ENCODE peak calls at places on chromosomes 12 and 14, in five cellular contexts. C, G, Z, L and O are unnamed samples.

GRCh38 chr12:132248439-132249157 is 80.8 kb downstream of the GALNT9 start:
- DNase-seq in C (no peak), G (peak; percentile 11), Z (no peak), L (no peak), O (no peak)

GRCh38 chr14:66359500-66359899 is 126.7 kb upstream of the CCDC196 start:
- DNase-seq in Z (peak; percentile 29), G (peak; percentile 17), C (no peak), L (peak; percentile 62), O (no peak)

GRCh38 chr12:54417712-54418440 is 1.2 kb downstream of the ITGA5 start:
- DNase-seq in Z (no peak), L (no peak), C (no peak), G (no peak), O (no peak)

GRCh38 chr14:29637406-29637805 is 290.2 kb downstream of the PRKD1 start:
- DNase-seq in C (peak; percentile 70), L (no peak), G (peak; percentile 67), Z (peak; percentile 69), O (no peak)

GRCh38 chr12:89671469-89671868 is 37.2 kb downstream of the ATP2B1 start:
- DNase-seq in Z (no peak), L (no peak), G (peak; percentile 63), C (no peak), O (no peak)

GRCh38 chr12:26786491-26787124 is 46.4 kb downstream of the ITPR2 start:
- DNase-seq in G (no peak), C (no peak), Z (no peak), L (no peak), O (no peak)

GRCh38 chr14:35229495-35230089 is 62.6 kb upstream of the PSMA6 start:
- DNase-seq in L (peak; percentile 34), G (no peak), C (no peak), Z (no peak), O (no peak)

GRCh38 chr14:24164591-24164991 is 3.5 kb downstream of the IRF9 start:
- DNase-seq in G (no peak), C (no peak), Z (no peak), L (no peak), O (no peak)

GRCh38 chr12:106141452-106141851 is 2.7 kb upstream of the NUAK1 start:
- DNase-seq in G (no peak), C (no peak), L (no peak), Z (no peak), O (no peak)

GRCh38 chr12:90124289-90124688 is 415.7 kb upstream of the ATP2B1 start:
- DNase-seq in L (no peak), G (no peak), C (no peak), Z (no peak), O (no peak)

GRCh38 chr12:52980096-52980694 is 26.1 kb upstream of the EIF4B start:
- DNase-seq in G (no peak), C (no peak), L (no peak), Z (no peak), O (no peak)

GRCh38 chr14:89262041-89262440 is 155.0 kb downstream of the FOXN3 start:
- DNase-seq in G (no peak), L (no peak), Z (no peak), C (no peak), O (no peak)

GRCh38 chr14:71610797-71611196 is 321.4 kb upstream of the RGS6 start:
- DNase-seq in L (no peak), G (no peak), Z (no peak), C (no peak), O (no peak)

GRCh38 chr12:106580671-106581508 is 1.9 kb upstream of the RFX4 start:
- DNase-seq in G (no peak), Z (no peak), C (no peak), L (no peak), O (no peak)

GRCh38 chr12:46938071-46938678 is 112.4 kb upstream of the SLC38A4 start:
- DNase-seq in Z (no peak), G (no peak), L (no peak), C (no peak), O (no peak)

GRCh38 chr14:89236846-89237245 is 180.2 kb downstream of the FOXN3 start:
- DNase-seq in Z (no peak), G (no peak), L (no peak), C (no peak), O (no peak)

GRCh38 chr14:60183724-60184596 is 18.8 kb upstream of the DHRS7 start:
- DNase-seq in L (no peak), C (no peak), G (peak; percentile 33), Z (peak; percentile 45), O (no peak)

GRCh38 chr12:8698830-8699330 is 1.1 kb downstream of the RIMKLB start:
- DNase-seq in Z (no peak), C (no peak), G (no peak), L (no peak), O (no peak)

GRCh38 chr14:91372680-91373495 is 44.7 kb downstream of the CCDC88C start:
- DNase-seq in C (no peak), Z (no peak), G (no peak), L (no peak), O (no peak)

GRCh38 chr12:42090899-42091298 is 53.8 kb downstream of the GXYLT1 start:
- DNase-seq in G (peak; percentile 22), L (no peak), C (no peak), Z (no peak), O (no peak)